ENCODE peak calls at places on chromosomes 16 and 17, in ten cellular contexts. D is stimulated activated CD4-positive, alpha-beta T cell treated with anti-CD3 and anti-CD28 coated beads, Interleukin-15, amount 100 ng/mL, for 48 hours; H is mucosa of gallbladder; O is stimulated activated CD8-positive, alpha-beta memory T cell treated with anti-CD3 and anti-CD28 coated beads, Interleukin-15, amount 100 ng/mL, for 1 hour; E is A549; U is HS-5; T is MM.1S; P is GM10248; B is endodermal cell; C is NCI-H2081. I is an unnamed sample.

GRCh38 chr17:9363440-9364350 is 211.9 kb downstream of the STX8 start:
- DNase-seq in U (peak; percentile 60), O (no peak), T (no peak), H (no peak), D (peak; percentile 10), P (no peak), B (peak; percentile 22), C (peak; percentile 38), E (no peak), I (no peak)

GRCh38 chr17:20092292-20092867 is 83.2 kb downstream of the SPECC1 start:
- DNase-seq in T (no peak), O (no peak), D (no peak), E (no peak), P (no peak), B (peak; percentile 52), U (no peak), H (no peak), C (no peak), I (no peak)

GRCh38 chr16:11727945-11728543 is 14.6 kb downstream of the TXNDC11 start:
- DNase-seq in U (no peak), E (no peak), H (no peak), B (no peak), C (no peak), P (peak; percentile 24), T (peak; percentile 91), D (no peak), O (no peak), I (no peak)

GRCh38 chr17:39662551-39663339 is 2.4 kb upstream of the TCAP start:
- DNase-seq in H (peak; percentile 54), O (no peak), C (peak; percentile 50), T (no peak), E (no peak), P (no peak), B (no peak), D (no peak), U (no peak), I (no peak)

GRCh38 chr17:57518587-57519118 is 226.4 kb downstream of the CCDC182 start:
- DNase-seq in D (no peak), C (peak; percentile 48), H (no peak), O (no peak), B (no peak), P (no peak), T (no peak), E (no peak), U (no peak), I (no peak)

GRCh38 chr16:56353054-56353921 is 72.1 kb downstream of the AMFR start:
- DNase-seq in H (no peak), T (no peak), U (no peak), C (no peak), P (no peak), B (peak; percentile 31), E (no peak), D (no peak), O (no peak), I (no peak)

GRCh38 chr17:80598813-80599545 is 54.3 kb downstream of the RPTOR start:
- DNase-seq in C (no peak), B (peak; percentile 41), E (no peak), O (no peak), T (no peak), H (no peak), D (no peak), U (no peak), P (no peak), I (no peak)

GRCh38 chr16:80527297-80527696 is 13.5 kb upstream of the DYNLRB2 start:
- DNase-seq in O (no peak), H (no peak), D (peak; percentile 45), B (peak; percentile 85), T (peak; percentile 57), U (no peak), C (no peak), E (no peak), P (peak; percentile 52), I (peak; percentile 35)

GRCh38 chr17:39002991-39003715 is 36.0 kb upstream of the FBXO47 start:
- DNase-seq in E (no peak), D (no peak), O (no peak), P (no peak), T (no peak), C (no peak), B (no peak), U (no peak), H (peak; percentile 61), I (peak; percentile 48)

GRCh38 chr17:75135946-75136345 is 4.4 kb upstream of the NT5C start:
- DNase-seq in U (no peak), B (no peak), C (no peak), H (no peak), D (no peak), P (no peak), E (no peak), O (no peak), T (no peak), I (no peak)